ENCODE peak calls at places on chromosomes 4 and X, in four cellular contexts. T is fibroblast of lung, O is endothelial cell of umbilical vein, W is GM12878. F is an unnamed sample.

GRCh38 chrX:154603438-154604430 is 15.3 kb downstream of the CTAG1B start:
- DNase-seq in T (peak), O (peak), W (no peak), F (peak)

GRCh38 chr4:163816494-163816893 is 322.0 kb downstream of the TMA16 start:
- DNase-seq in T (no peak), O (no peak), W (no peak), F (no peak)

GRCh38 chrX:107970073-107970472 is 12.1 kb downstream of the TEX13B start:
- DNase-seq in T (no peak), O (no peak), W (no peak), F (no peak)

GRCh38 chr4:56619160-56619559 is 61.9 kb downstream of the HOPX start:
- DNase-seq in T (peak), O (peak), W (no peak), F (no peak)

GRCh38 chrX:54182194-54182863 is 725 bp downstream of the FAM120C start:
- DNase-seq in T (peak), O (peak), W (no peak), F (peak)

GRCh38 chr4:112327950-112328349 is 30.8 kb downstream of the ALPK1 start:
- DNase-seq in T (peak), O (peak), W (peak), F (peak)

GRCh38 chrX:80765226-80765625 is 44.5 kb downstream of the BRWD3 start:
- DNase-seq in T (peak), O (no peak), W (no peak), F (no peak)

GRCh38 chr4:185392156-185392555 is 3.6 kb downstream of the LRP2BP start:
- DNase-seq in T (no peak), O (no peak), W (no peak), F (no peak)

GRCh38 chrX:127732709-127733108 is 319.5 kb downstream of the ACTRT1 start:
- DNase-seq in T (no peak), O (no peak), W (no peak), F (no peak)
- H2AFZ ChIP-seq in T (no peak), O (no peak), W (no peak), F (no peak)

DNA sequence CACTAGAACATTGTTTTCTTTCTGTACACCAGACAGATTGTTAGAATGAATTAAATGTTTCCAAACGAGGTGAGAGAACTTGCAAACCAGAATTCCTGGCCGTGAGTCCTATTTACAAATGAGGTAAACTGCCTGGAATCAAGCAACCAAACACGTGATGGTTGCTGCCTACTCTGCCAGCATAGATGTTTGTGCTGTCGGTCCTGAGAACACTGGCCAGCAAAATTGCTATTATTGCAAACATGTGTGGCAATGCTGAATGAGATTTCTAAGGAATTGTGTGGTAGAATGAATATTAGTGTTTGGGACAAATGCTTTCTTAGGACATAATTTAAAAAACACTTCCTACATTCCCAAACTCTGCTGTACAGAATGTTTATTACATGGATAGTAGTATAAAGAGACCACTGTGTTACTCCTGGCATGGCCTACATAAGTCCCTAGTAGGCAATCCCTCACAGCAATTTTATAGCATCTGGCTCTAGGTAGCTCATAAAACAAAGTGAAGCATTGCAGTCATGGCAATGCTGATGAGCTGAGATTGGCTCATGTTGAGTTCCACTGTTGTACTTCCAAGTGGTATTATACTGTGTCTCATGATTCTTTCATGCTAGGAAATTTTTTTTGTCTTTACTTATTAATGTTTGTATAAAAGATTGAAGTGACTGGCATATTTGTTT is 605.2 kb upstream of the EPHA5 start:
- DNase-seq in T (no peak), O (no peak), W (no peak), F (no peak)
- H2AFZ ChIP-seq in T (no peak), O (no peak), W (no peak), F (no peak)

GRCh38 chr4:177123811-177124210 is 185.9 kb upstream of the NEIL3 start:
- DNase-seq in T (no peak), O (no peak), W (no peak), F (no peak)

GRCh38 chr4:177125656-177126055 is 184.0 kb upstream of the NEIL3 start:
- DNase-seq in T (no peak), O (peak), W (no peak), F (no peak)

GRCh38 chr4:177128306-177128705 is 181.4 kb upstream of the NEIL3 start:
- DNase-seq in T (no peak), O (peak), W (no peak), F (no peak)

GRCh38 chr4:177127658-177128057 is 182.0 kb upstream of the NEIL3 start:
- DNase-seq in T (no peak), O (peak), W (no peak), F (no peak)

GRCh38 chr4:177124436-177124835 is 185.2 kb upstream of the NEIL3 start:
- DNase-seq in T (no peak), O (no peak), W (no peak), F (no peak)
- H2AFZ ChIP-seq in T (no peak), O (no peak), W (no peak), F (no peak)

GRCh38 chrX:22691966-22692565 is 307.7 kb upstream of the DDX53 start:
- DNase-seq in T (no peak), O (peak), W (no peak), F (no peak)

GRCh38 chrX:22689290-22689689 is 310.5 kb upstream of the DDX53 start:
- DNase-seq in T (no peak), O (no peak), W (no peak), F (no peak)

GRCh38 chrX:22686138-22686541 is 313.6 kb upstream of the DDX53 start:
- DNase-seq in T (peak), O (peak), W (no peak), F (no peak)

GRCh38 chrX:22690116-22690515 is 309.6 kb upstream of the DDX53 start:
- DNase-seq in T (peak), O (no peak), W (no peak), F (no peak)
- H2AFZ ChIP-seq in T (no peak), O (no peak), W (no peak), F (no peak)

F was measured in HCT116.